ENCODE peak calls at places on chromosome 12, in six cellular contexts. One of them, this sample, is unnamed.

GRCh38 chr12:95815635-95816212 is 25.2 kb upstream of the NTN4 start:
- DNase-seq in CD8-positive, alpha-beta T cell: no peak
- DNase-seq in tibial artery: no peak
- DNase-seq in ovary: no peak
- DNase-seq in transverse colon: no peak
- DNase-seq in CD4-positive, alpha-beta memory T cell: peak; percentile 14
- DNase-seq in this sample: no peak

GRCh38 chr12:61365001-61365400 is 895.2 kb upstream of the USP15 start:
- DNase-seq in CD8-positive, alpha-beta T cell: no peak
- DNase-seq in tibial artery: no peak
- DNase-seq in ovary: no peak
- DNase-seq in transverse colon: no peak
- DNase-seq in CD4-positive, alpha-beta memory T cell: no peak
- DNase-seq in this sample: no peak

GRCh38 chr12:6548556-6549378 is 7.1 kb downstream of the IFFO1 start:
- DNase-seq in CD8-positive, alpha-beta T cell: no peak
- DNase-seq in tibial artery: no peak
- DNase-seq in ovary: no peak
- DNase-seq in transverse colon: no peak
- DNase-seq in CD4-positive, alpha-beta memory T cell: no peak
- DNase-seq in this sample: no peak

GRCh38 chr12:116241157-116241772 is 36.2 kb downstream of the MED13L start:
- DNase-seq in CD8-positive, alpha-beta T cell: no peak
- DNase-seq in tibial artery: no peak
- DNase-seq in ovary: no peak
- DNase-seq in transverse colon: no peak
- DNase-seq in CD4-positive, alpha-beta memory T cell: no peak
- DNase-seq in this sample: no peak

GRCh38 chr12:53046655-53047220 is 3.1 kb upstream of the TNS2 start:
- DNase-seq in CD8-positive, alpha-beta T cell: peak; percentile 27
- DNase-seq in tibial artery: peak; percentile 95
- DNase-seq in ovary: peak; percentile 91
- DNase-seq in transverse colon: peak; percentile 83
- DNase-seq in CD4-positive, alpha-beta memory T cell: peak; percentile 56
- DNase-seq in this sample: peak; percentile 86

GRCh38 chr12:116718578-116719454 is 19.1 kb downstream of the SPRING1 start:
- DNase-seq in CD8-positive, alpha-beta T cell: no peak
- DNase-seq in tibial artery: no peak
- DNase-seq in ovary: no peak
- DNase-seq in transverse colon: no peak
- DNase-seq in CD4-positive, alpha-beta memory T cell: no peak
- DNase-seq in this sample: no peak

GRCh38 chr12:79988368-79988767 is 53.5 kb upstream of the PPP1R12A start:
- DNase-seq in CD8-positive, alpha-beta T cell: no peak
- DNase-seq in tibial artery: no peak
- DNase-seq in ovary: no peak
- DNase-seq in transverse colon: no peak
- DNase-seq in CD4-positive, alpha-beta memory T cell: no peak
- DNase-seq in this sample: no peak

GRCh38 chr12:14771651-14772137 is 31.6 kb downstream of the WBP11 start:
- DNase-seq in CD8-positive, alpha-beta T cell: peak; percentile 29
- DNase-seq in tibial artery: no peak
- DNase-seq in ovary: no peak
- DNase-seq in transverse colon: no peak
- DNase-seq in CD4-positive, alpha-beta memory T cell: peak; percentile 69
- DNase-seq in this sample: no peak

GRCh38 chr12:49231881-49232650 is 32.8 kb upstream of the TUBA1C start:
- DNase-seq in CD8-positive, alpha-beta T cell: no peak
- DNase-seq in tibial artery: no peak
- DNase-seq in ovary: no peak
- DNase-seq in transverse colon: no peak
- DNase-seq in CD4-positive, alpha-beta memory T cell: no peak
- DNase-seq in this sample: no peak

GRCh38 chr12:94458882-94459772 is 540 bp downstream of the CEP83 start:
- DNase-seq in CD8-positive, alpha-beta T cell: no peak
- DNase-seq in tibial artery: no peak
- DNase-seq in ovary: no peak
- DNase-seq in transverse colon: no peak
- DNase-seq in CD4-positive, alpha-beta memory T cell: peak; percentile 17
- DNase-seq in this sample: peak; percentile 26

GRCh38 chr12:127942981-127943380 is 324.0 kb upstream of the TMEM132C start:
- DNase-seq in CD8-positive, alpha-beta T cell: no peak
- DNase-seq in tibial artery: no peak
- DNase-seq in ovary: no peak
- DNase-seq in transverse colon: no peak
- DNase-seq in CD4-positive, alpha-beta memory T cell: no peak
- DNase-seq in this sample: no peak

GRCh38 chr12:56267443-56268071 is 815 bp downstream of the COQ10A start:
- DNase-seq in CD8-positive, alpha-beta T cell: no peak
- DNase-seq in tibial artery: no peak
- DNase-seq in ovary: no peak
- DNase-seq in transverse colon: no peak
- DNase-seq in CD4-positive, alpha-beta memory T cell: no peak
- DNase-seq in this sample: no peak

GRCh38 chr12:110733089-110733715 is 9.5 kb downstream of the PPP1CC start:
- DNase-seq in CD8-positive, alpha-beta T cell: no peak
- DNase-seq in tibial artery: no peak
- DNase-seq in ovary: no peak
- DNase-seq in transverse colon: no peak
- DNase-seq in CD4-positive, alpha-beta memory T cell: no peak
- DNase-seq in this sample: no peak

GRCh38 chr12:31089072-31089471 is 15.4 kb downstream of the DDX11 start:
- DNase-seq in CD8-positive, alpha-beta T cell: no peak
- DNase-seq in tibial artery: no peak
- DNase-seq in ovary: no peak
- DNase-seq in transverse colon: no peak
- DNase-seq in CD4-positive, alpha-beta memory T cell: no peak
- DNase-seq in this sample: no peak

GRCh38 chr12:96425973-96426372 is 25.7 kb upstream of the CDK17 start:
- DNase-seq in CD8-positive, alpha-beta T cell: no peak
- DNase-seq in tibial artery: no peak
- DNase-seq in ovary: no peak
- DNase-seq in transverse colon: no peak
- DNase-seq in CD4-positive, alpha-beta memory T cell: no peak
- DNase-seq in this sample: no peak

GRCh38 chr12:127060310-127060847 is 1206.6 kb upstream of the TMEM132C start:
- DNase-seq in CD8-positive, alpha-beta T cell: no peak
- DNase-seq in tibial artery: no peak
- DNase-seq in ovary: no peak
- DNase-seq in transverse colon: peak; percentile 70
- DNase-seq in CD4-positive, alpha-beta memory T cell: no peak
- DNase-seq in this sample: no peak

GRCh38 chr12:45587877-45588530 is 141.5 kb upstream of the ARID2 start:
- DNase-seq in CD8-positive, alpha-beta T cell: no peak
- DNase-seq in tibial artery: no peak
- DNase-seq in ovary: no peak
- DNase-seq in transverse colon: peak; percentile 38
- DNase-seq in CD4-positive, alpha-beta memory T cell: no peak
- DNase-seq in this sample: no peak

GRCh38 chr12:19833775-19834501 is 394.6 kb downstream of the AEBP2 start:
- DNase-seq in CD8-positive, alpha-beta T cell: no peak
- DNase-seq in tibial artery: no peak
- DNase-seq in ovary: no peak
- DNase-seq in transverse colon: no peak
- DNase-seq in CD4-positive, alpha-beta memory T cell: no peak
- DNase-seq in this sample: no peak

GRCh38 chr12:94165670-94166069 is 17.3 kb downstream of the PLXNC1 start:
- DNase-seq in CD8-positive, alpha-beta T cell: no peak
- DNase-seq in tibial artery: no peak
- DNase-seq in ovary: no peak
- DNase-seq in transverse colon: no peak
- DNase-seq in CD4-positive, alpha-beta memory T cell: no peak
- DNase-seq in this sample: no peak

GRCh38 chr12:128089961-128090360 is 177.0 kb upstream of the TMEM132C start:
- DNase-seq in CD8-positive, alpha-beta T cell: no peak
- DNase-seq in tibial artery: no peak
- DNase-seq in ovary: no peak
- DNase-seq in transverse colon: no peak
- DNase-seq in CD4-positive, alpha-beta memory T cell: no peak
- DNase-seq in this sample: no peak

GRCh38 chr12:6914246-6914947 is at the start of gene ENO2:
- DNase-seq in CD8-positive, alpha-beta T cell: peak; percentile 82
- DNase-seq in tibial artery: peak; percentile 81
- DNase-seq in ovary: peak; percentile 77
- DNase-seq in transverse colon: peak; percentile 81
- DNase-seq in CD4-positive, alpha-beta memory T cell: peak; percentile 85
- DNase-seq in this sample: peak; percentile 78

GRCh38 chr12:53212931-53213330 is 5.9 kb upstream of the ITGB7 start:
- DNase-seq in CD8-positive, alpha-beta T cell: no peak
- DNase-seq in tibial artery: no peak
- DNase-seq in ovary: no peak
- DNase-seq in transverse colon: no peak
- DNase-seq in CD4-positive, alpha-beta memory T cell: no peak
- DNase-seq in this sample: no peak

GRCh38 chr12:110010853-110011835 is 11.9 kb downstream of the ANKRD13A start:
- DNase-seq in CD8-positive, alpha-beta T cell: no peak
- DNase-seq in tibial artery: no peak
- DNase-seq in ovary: no peak
- DNase-seq in transverse colon: peak; percentile 35
- DNase-seq in CD4-positive, alpha-beta memory T cell: no peak
- DNase-seq in this sample: no peak

GRCh38 chr12:130124605-130125244 is 37.5 kb upstream of the FZD10 start:
- DNase-seq in CD8-positive, alpha-beta T cell: no peak
- DNase-seq in tibial artery: no peak
- DNase-seq in ovary: no peak
- DNase-seq in transverse colon: no peak
- DNase-seq in CD4-positive, alpha-beta memory T cell: no peak
- DNase-seq in this sample: no peak

GRCh38 chr12:80321653-80322052 is 122.4 kb upstream of the PTPRQ start:
- DNase-seq in CD8-positive, alpha-beta T cell: no peak
- DNase-seq in tibial artery: no peak
- DNase-seq in ovary: no peak
- DNase-seq in transverse colon: no peak
- DNase-seq in CD4-positive, alpha-beta memory T cell: no peak
- DNase-seq in this sample: no peak

GRCh38 chr12:76010732-76011458 is 20.7 kb downstream of the PHLDA1 start:
- DNase-seq in CD8-positive, alpha-beta T cell: no peak
- DNase-seq in tibial artery: no peak
- DNase-seq in ovary: no peak
- DNase-seq in transverse colon: no peak
- DNase-seq in CD4-positive, alpha-beta memory T cell: no peak
- DNase-seq in this sample: no peak
- H3K27ac ChIP-seq in CD8-positive, alpha-beta T cell: no peak overlapping the region
- H3K27ac ChIP-seq in tibial artery: no peak overlapping the region
- H3K27ac ChIP-seq in ovary: no peak overlapping the region
- H3K27ac ChIP-seq in transverse colon: no peak overlapping the region
- H3K27ac ChIP-seq in CD4-positive, alpha-beta memory T cell: no peak overlapping the region
- H3K27ac ChIP-seq in this sample: no peak overlapping the region

DNA sequence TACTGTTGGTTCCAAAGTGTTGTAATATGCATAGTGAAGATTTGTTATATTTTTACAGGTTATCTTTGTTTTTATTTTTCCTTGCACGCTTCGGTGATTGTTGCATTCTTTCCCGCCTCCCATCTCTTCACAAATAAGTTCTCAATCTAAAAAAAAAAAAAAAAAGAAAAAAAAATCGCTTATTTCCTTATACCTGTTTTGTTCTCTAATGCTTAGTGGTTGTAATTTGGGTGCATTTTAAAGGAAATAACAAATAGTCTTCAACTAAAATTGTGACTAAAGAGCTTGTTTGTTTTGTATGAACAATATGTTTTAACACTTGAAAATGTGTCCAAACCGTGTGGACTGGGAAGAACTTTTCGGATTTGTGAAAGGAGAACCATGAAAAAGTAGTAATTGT is 1.5 kb downstream of the CAND1 start:
- DNase-seq in CD8-positive, alpha-beta T cell: no peak
- DNase-seq in tibial artery: no peak
- DNase-seq in ovary: no peak
- DNase-seq in transverse colon: no peak
- DNase-seq in CD4-positive, alpha-beta memory T cell: no peak
- DNase-seq in this sample: no peak
- H3K27ac ChIP-seq in CD8-positive, alpha-beta T cell: peak overlapping the region; percentile 68
- H3K27ac ChIP-seq in tibial artery: peak overlapping the region; percentile 95
- H3K27ac ChIP-seq in ovary: no peak overlapping the region
- H3K27ac ChIP-seq in transverse colon: peak overlapping the region; percentile 98
- H3K27ac ChIP-seq in CD4-positive, alpha-beta memory T cell: peak overlapping the region; percentile 97
- H3K27ac ChIP-seq in this sample: peak overlapping the region; percentile 96

DNA sequence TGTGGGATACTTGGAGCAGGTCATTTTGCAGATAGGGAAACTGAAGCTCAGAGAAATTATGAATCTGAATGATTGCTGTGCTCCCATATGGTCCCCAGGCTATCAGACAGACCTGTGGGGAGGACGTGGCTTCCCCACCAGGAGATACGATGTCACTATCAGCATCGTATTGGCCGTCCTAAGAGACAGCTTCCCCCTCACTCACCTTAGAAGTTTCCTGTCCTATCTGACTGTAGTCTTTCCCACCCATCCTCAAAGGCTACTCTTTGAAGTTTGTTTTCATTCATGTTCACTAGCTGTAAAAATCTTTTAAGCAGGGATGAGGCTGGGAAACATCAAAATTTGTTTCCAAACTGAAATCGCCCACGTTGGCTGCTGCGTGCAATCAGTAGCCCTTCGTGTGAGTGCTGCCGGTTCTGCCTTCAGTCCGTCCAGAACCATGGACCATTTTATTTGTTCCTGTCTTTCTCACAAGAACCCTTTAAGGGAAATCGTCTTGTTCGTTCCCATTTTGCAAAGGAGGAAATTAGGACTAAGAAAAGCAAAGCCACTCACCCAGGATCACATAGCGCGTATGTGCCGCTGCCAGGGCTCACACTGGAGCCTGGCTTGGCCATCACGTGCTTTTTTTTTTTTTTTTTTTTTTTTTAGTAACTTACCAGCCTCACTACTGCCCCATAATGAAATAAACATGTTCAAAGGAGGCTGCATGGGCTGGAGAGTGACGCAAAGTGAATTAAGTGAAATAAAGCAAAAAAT is 1.0 kb upstream of the KDM2B start:
- DNase-seq in CD8-positive, alpha-beta T cell: no peak
- DNase-seq in tibial artery: peak; percentile 62
- DNase-seq in ovary: no peak
- DNase-seq in transverse colon: peak; percentile 25
- DNase-seq in CD4-positive, alpha-beta memory T cell: peak; percentile 22
- DNase-seq in this sample: no peak
- H3K27ac ChIP-seq in CD8-positive, alpha-beta T cell: peak overlapping the region; percentile 85
- H3K27ac ChIP-seq in tibial artery: peak overlapping the region; percentile 86
- H3K27ac ChIP-seq in ovary: peak overlapping the region; percentile 84
- H3K27ac ChIP-seq in transverse colon: peak overlapping the region; percentile 90
- H3K27ac ChIP-seq in CD4-positive, alpha-beta memory T cell: peak overlapping the region; percentile 71
- H3K27ac ChIP-seq in this sample: peak overlapping the region; percentile 80

GRCh38 chr12:12397184-12397583 is 40.3 kb downstream of the BORCS5 start:
- DNase-seq in CD8-positive, alpha-beta T cell: no peak
- DNase-seq in tibial artery: no peak
- DNase-seq in ovary: no peak
- DNase-seq in transverse colon: no peak
- DNase-seq in CD4-positive, alpha-beta memory T cell: no peak
- DNase-seq in this sample: no peak
- H3K27ac ChIP-seq in CD8-positive, alpha-beta T cell: no peak overlapping the region
- H3K27ac ChIP-seq in tibial artery: peak overlapping the region; percentile 41
- H3K27ac ChIP-seq in ovary: no peak overlapping the region
- H3K27ac ChIP-seq in transverse colon: peak overlapping the region; percentile 49
- H3K27ac ChIP-seq in CD4-positive, alpha-beta memory T cell: no peak overlapping the region
- H3K27ac ChIP-seq in this sample: peak overlapping the region; percentile 79